ENCODE peak calls at places on chromosomes 16 and 17, in six cellular contexts. F is AG10803, A is upper lobe of right lung, H is Peyer's patch, Y is A549, D is DND-41. T is an unnamed sample.

GRCh38 chr17:65583921-65584603 is 22.6 kb upstream of the AXIN2 start:
- DNase-seq in F (no peak), A (no peak), D (no peak), H (no peak), Y (no peak), T (no peak)

GRCh38 chr17:51687887-51688286 is 427.5 kb downstream of the UTP18 start:
- DNase-seq in A (no peak), D (peak; percentile 40), F (no peak), Y (no peak), H (no peak), T (no peak)

GRCh38 chr17:36675250-36675649 is 73.9 kb downstream of the MRM1 start:
- DNase-seq in H (peak; percentile 60), Y (no peak), D (peak; percentile 17), F (no peak), A (no peak), T (no peak)

GRCh38 chr17:68533887-68534700 is 21.9 kb downstream of the PRKAR1A start:
- DNase-seq in D (no peak), H (no peak), Y (no peak), F (peak; percentile 81), A (no peak), T (no peak)

GRCh38 chr16:57562669-57563486 is 20.4 kb downstream of the ADGRG5 start:
- DNase-seq in H (no peak), Y (no peak), F (no peak), D (no peak), A (no peak), T (no peak)

GRCh38 chr17:28745777-28746473 is 2.1 kb downstream of the TRAF4 start:
- DNase-seq in H (peak; percentile 77), Y (no peak), A (peak; percentile 79), D (no peak), F (no peak), T (no peak)

GRCh38 chr16:69890114-69890890 is 60.8 kb upstream of the CLEC18A start:
- DNase-seq in Y (no peak), F (peak; percentile 75), H (peak; percentile 50), D (no peak), A (no peak), T (no peak)

GRCh38 chr17:28646039-28646754 is 1.2 kb upstream of the BLTP2 start:
- DNase-seq in F (no peak), A (no peak), H (peak; percentile 57), D (no peak), Y (no peak), T (no peak)

GRCh38 chr16:11211977-11212818 is 43.8 kb downstream of the SOCS1 start:
- DNase-seq in Y (no peak), D (no peak), A (no peak), F (no peak), H (no peak), T (no peak)

GRCh38 chr17:65851965-65852736 is 290.7 kb upstream of the AXIN2 start:
- DNase-seq in Y (no peak), D (no peak), H (no peak), A (no peak), F (no peak), T (no peak)

GRCh38 chr17:40553694-40554534 is 11.4 kb downstream of the CCR7 start:
- DNase-seq in A (peak; percentile 70), H (peak; percentile 68), D (peak; percentile 83), Y (no peak), F (peak; percentile 91), T (peak; percentile 27)

GRCh38 chr16:28623172-28623711 is 13.4 kb upstream of the SULT1A1 start:
- DNase-seq in H (peak; percentile 85), Y (no peak), A (peak; percentile 88), F (no peak), D (no peak), T (peak; percentile 42)

GRCh38 chr16:57115504-57116182 is 23.3 kb downstream of the CPNE2 start:
- DNase-seq in Y (no peak), A (no peak), D (no peak), F (no peak), H (no peak), T (no peak)

GRCh38 chr16:73329363-73330306 is 281.7 kb upstream of the ZFHX3 start:
- DNase-seq in D (no peak), A (no peak), Y (no peak), H (peak; percentile 46), F (no peak), T (no peak)

GRCh38 chr17:3917391-3917931 is 1.2 kb upstream of the P2RX1 start:
- DNase-seq in F (no peak), A (peak; percentile 77), H (peak; percentile 70), D (no peak), Y (no peak), T (no peak)

GRCh38 chr16:16095646-16096045 is 127.6 kb downstream of the ABCC6 start:
- DNase-seq in Y (no peak), D (no peak), A (no peak), F (peak; percentile 52), H (no peak), T (no peak)

GRCh38 chr17:2028234-2028614 is 1.7 kb upstream of the DPH1 start:
- DNase-seq in A (no peak), H (no peak), F (no peak), D (no peak), Y (no peak), T (no peak)

GRCh38 chr17:27778193-27778592 is 22.1 kb downstream of the NOS2 start:
- DNase-seq in F (peak; percentile 54), Y (no peak), A (no peak), D (no peak), H (no peak), T (no peak)

GRCh38 chr16:14462811-14463210 is 167.2 kb downstream of the PARN start:
- DNase-seq in H (no peak), D (no peak), Y (no peak), A (no peak), F (no peak), T (no peak)

GRCh38 chr17:52106638-52107261 is 51.8 kb downstream of the CA10 start:
- DNase-seq in Y (peak; percentile 41), F (peak; percentile 36), D (peak; percentile 50), A (no peak), H (peak; percentile 58), T (no peak)

GRCh38 chr16:69033550-69033949 is 71.9 kb upstream of the HAS3 start:
- DNase-seq in A (no peak), H (no peak), D (no peak), F (no peak), Y (no peak), T (no peak)

GRCh38 chr16:31344712-31345111 is 10.3 kb upstream of the ITGAX start:
- DNase-seq in A (no peak), H (peak; percentile 46), F (no peak), D (no peak), Y (no peak), T (no peak)

GRCh38 chr16:82882249-82882648 is 255.5 kb downstream of the CDH13 start:
- DNase-seq in A (no peak), F (no peak), D (no peak), Y (no peak), H (no peak), T (no peak)

GRCh38 chr17:61556224-61557188 is 34.5 kb downstream of the NACA2 start:
- DNase-seq in D (no peak), Y (no peak), F (peak; percentile 16), H (no peak), A (no peak), T (no peak)

GRCh38 chr16:4500283-4500682 is 24.1 kb downstream of the HMOX2 start:
- DNase-seq in D (no peak), H (no peak), A (no peak), Y (peak; percentile 67), F (peak; percentile 81), T (no peak)

GRCh38 chr17:40870136-40870535 is 3.1 kb upstream of the KRT12 start:
- DNase-seq in H (no peak), D (no peak), A (no peak), Y (no peak), F (no peak), T (no peak)

GRCh38 chr16:3553138-3553923 is 23.9 kb downstream of the NLRC3 start:
- DNase-seq in D (no peak), F (no peak), A (no peak), Y (no peak), H (no peak), T (no peak)

GRCh38 chr16:85452364-85453178 is 160.6 kb upstream of the GSE1 start:
- DNase-seq in A (no peak), Y (no peak), H (no peak), F (no peak), D (no peak), T (no peak)
- TF ChIP-seq CTCF in A (no peak), Y (no peak), H (no peak), F (no peak), D (peak; percentile 8), T (no peak)

GRCh38 chr17:17950806-17951205 is 21.4 kb downstream of the TOM1L2 start:
- DNase-seq in F (no peak), H (no peak), D (no peak), A (no peak), Y (peak; percentile 54), T (no peak)
- TF ChIP-seq CTCF in F (no peak), H (no peak), D (peak; percentile 19), A (no peak), Y (no peak), T (no peak)

GRCh38 chr17:77527836-77528505 is 387.2 kb downstream of the SEC14L1 start:
- DNase-seq in H (no peak), A (peak; percentile 31), F (no peak), Y (no peak), D (peak; percentile 34), T (no peak)

GRCh38 chr17:77529328-77529650 is 388.5 kb downstream of the SEC14L1 start:
- DNase-seq in Y (no peak), F (no peak), A (peak; percentile 50), D (no peak), H (no peak), T (no peak)

GRCh38 chr17:77530591-77530990 is 389.8 kb downstream of the SEC14L1 start:
- DNase-seq in D (no peak), H (no peak), Y (no peak), F (no peak), A (peak; percentile 27), T (no peak)

GRCh38 chr17:77527394-77527793 is 386.6 kb downstream of the SEC14L1 start:
- DNase-seq in F (no peak), D (no peak), H (no peak), Y (no peak), A (peak; percentile 23), T (no peak)

DNA sequence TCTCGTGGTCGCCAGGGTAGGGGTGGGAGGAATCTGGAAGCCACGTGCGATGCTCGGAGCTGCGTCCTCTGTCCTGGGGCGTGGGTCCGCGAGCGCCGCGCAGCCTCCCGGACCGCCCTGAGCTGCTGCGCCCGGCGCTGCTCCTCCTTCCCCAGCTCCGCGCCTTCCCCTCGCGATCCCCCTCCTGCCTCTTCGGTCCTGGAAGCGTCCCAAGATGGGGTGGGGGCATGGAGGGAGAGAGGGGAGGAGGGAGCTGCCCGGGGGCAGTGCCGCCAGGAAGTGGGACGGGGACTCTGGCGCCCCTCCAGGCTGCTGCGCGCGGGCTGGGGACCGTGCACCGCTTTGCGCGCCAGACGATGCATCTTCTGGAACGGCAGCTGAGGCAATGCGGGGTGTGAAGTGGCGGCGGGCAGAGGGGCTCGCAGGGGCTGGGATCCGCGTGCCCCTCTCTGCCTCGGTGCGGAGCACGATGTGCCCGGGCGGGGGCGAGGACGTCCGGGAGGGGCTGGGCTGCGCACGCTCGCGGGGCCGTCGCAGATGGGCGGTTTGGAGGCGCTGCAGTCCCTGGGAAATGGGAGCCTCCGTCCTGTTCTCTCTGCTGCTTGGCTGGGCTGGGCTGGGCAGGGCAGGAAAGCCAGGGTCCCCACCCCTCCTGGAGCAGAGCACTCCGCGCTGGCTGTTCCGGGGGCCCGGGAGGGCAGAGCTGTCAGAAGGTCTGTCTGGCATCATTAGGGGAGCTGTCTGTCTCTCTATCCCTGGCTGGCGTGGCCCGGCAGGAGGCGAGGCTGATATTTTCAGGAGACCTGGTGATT is 388.0 kb downstream of the SEC14L1 start:
- DNase-seq in Y (no peak), F (no peak), H (no peak), A (peak; percentile 54), D (peak; percentile 75), T (no peak)
- TF ChIP-seq CTCF in Y (no peak), F (no peak), H (no peak), A (no peak), D (peak; percentile 69), T (no peak)

GRCh38 chr17:72479113-72479512 is 358.3 kb downstream of the SOX9 start:
- DNase-seq in F (no peak), Y (no peak), D (no peak), H (no peak), A (no peak), T (no peak)
- TF ChIP-seq CTCF in F (no peak), Y (peak; percentile 26), D (no peak), H (no peak), A (no peak), T (no peak)

T was measured in activated B cell treated with CpG ODN at 0.5 μM for 24 hours.